ENCODE peak calls at places on chromosomes 4 and X, in eight cellular contexts. C, N, J, B, W, X, K and O are unnamed samples.

GRCh38 chrX:37701588-37701987 is 16.0 kb downstream of the XK start:
- DNase-seq in C (peak), B (no peak), N (no peak), W (no peak), X (no peak), J (no peak), K (no peak), O (no peak)

GRCh38 chr4:92163348-92163747 is 140.4 kb upstream of the GRID2 start:
- DNase-seq in J (no peak), N (no peak), X (peak), W (no peak), B (no peak), C (no peak), K (peak), O (no peak)

GRCh38 chr4:134777626-134778025 is 576.0 kb upstream of the PABPC4L start:
- DNase-seq in K (no peak), X (peak), B (no peak), W (no peak), J (no peak), N (no peak), C (no peak), O (no peak)

GRCh38 chr4:7103031-7103598 is 35.3 kb upstream of the GRPEL1 start:
- DNase-seq in N (peak), C (peak), W (peak), B (peak), X (no peak), K (peak), J (peak), O (peak)

GRCh38 chr4:76982638-76983579 is 33.4 kb downstream of the SEPTIN11 start:
- DNase-seq in C (no peak), N (no peak), X (no peak), B (no peak), K (peak), J (no peak), W (no peak), O (no peak)

GRCh38 chr4:123547167-123547817 is 150.7 kb downstream of the SPRY1 start:
- DNase-seq in C (no peak), N (peak), K (no peak), W (no peak), B (no peak), J (peak), X (no peak), O (no peak)

GRCh38 chr4:187184513-187184912 is 460.9 kb upstream of the FAT1 start:
- DNase-seq in K (no peak), X (no peak), N (no peak), B (no peak), C (no peak), J (no peak), W (no peak), O (no peak)

GRCh38 chr4:173420324-173420752 is 21.4 kb upstream of the SCRG1 start:
- DNase-seq in B (no peak), C (no peak), X (peak), W (no peak), K (peak), J (no peak), N (no peak), O (no peak)

GRCh38 chrX:25851141-25851540 is 287.0 kb upstream of the MAGEB18 start:
- DNase-seq in B (no peak), N (no peak), K (no peak), W (no peak), J (no peak), C (no peak), X (no peak), O (no peak)

GRCh38 chrX:153793291-153793690 is 884 bp downstream of the IDH3G start:
- DNase-seq in C (no peak), W (no peak), X (no peak), N (no peak), B (no peak), J (no peak), K (no peak), O (no peak)
- TF ChIP-seq POLR2A in C (no peak), W (no peak), X (no peak), N (no peak), B (no peak), J (no peak), K (no peak), O (no peak)

DNA sequence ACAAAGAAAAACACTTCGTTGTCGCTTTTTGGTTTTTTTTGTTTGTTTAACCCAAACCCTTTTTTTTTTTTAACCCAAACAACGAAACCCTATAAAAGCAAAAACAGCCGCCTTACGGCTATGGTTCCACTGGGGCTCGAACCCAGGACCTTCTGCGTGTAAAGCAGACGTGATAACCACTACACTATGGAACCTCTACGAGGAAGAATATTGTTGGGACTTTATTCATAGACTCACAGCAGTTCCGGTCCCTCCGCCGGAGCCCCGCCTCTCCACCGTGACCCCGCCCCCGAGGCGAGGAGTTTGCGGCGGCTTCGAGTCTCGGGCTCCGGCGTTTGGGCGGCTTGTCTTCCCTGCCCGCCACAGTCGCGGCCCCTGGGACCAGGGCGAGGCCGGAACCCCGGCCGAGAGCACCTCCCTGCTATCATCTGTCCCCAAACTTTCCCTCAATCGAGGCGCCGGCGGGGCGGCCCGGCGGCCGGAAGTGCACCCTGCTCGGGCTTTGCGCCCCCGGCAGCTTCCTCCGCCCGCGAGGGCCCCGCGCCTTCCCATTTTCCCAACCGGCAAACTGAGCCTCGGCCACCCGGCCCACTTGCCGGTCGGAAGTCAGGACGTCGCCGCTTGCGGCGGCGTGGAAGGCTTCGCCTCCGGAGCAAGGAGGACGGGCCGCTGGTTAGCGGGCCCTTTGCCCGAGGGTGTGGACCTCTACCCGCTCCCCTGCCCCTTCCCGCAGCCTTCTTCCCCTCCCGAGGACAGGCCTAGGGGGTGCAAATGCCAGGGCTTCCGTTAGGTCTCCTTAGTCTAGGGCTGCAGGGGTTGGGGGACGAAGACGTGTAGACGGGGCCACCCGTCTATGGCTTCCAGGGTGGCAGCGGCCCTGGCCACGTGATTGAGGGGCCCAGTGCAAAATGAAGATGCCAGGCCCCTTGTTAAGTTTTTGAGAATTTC is 3.2 kb upstream of the RS1 start:
- DNase-seq in K (peak), B (peak), J (peak), C (peak), X (peak), W (peak), N (peak), O (peak)
- TF ChIP-seq POLR2A in K (no peak), B (peak), J (peak), C (peak), X (no peak), W (peak), N (no peak), O (peak)

DNA sequence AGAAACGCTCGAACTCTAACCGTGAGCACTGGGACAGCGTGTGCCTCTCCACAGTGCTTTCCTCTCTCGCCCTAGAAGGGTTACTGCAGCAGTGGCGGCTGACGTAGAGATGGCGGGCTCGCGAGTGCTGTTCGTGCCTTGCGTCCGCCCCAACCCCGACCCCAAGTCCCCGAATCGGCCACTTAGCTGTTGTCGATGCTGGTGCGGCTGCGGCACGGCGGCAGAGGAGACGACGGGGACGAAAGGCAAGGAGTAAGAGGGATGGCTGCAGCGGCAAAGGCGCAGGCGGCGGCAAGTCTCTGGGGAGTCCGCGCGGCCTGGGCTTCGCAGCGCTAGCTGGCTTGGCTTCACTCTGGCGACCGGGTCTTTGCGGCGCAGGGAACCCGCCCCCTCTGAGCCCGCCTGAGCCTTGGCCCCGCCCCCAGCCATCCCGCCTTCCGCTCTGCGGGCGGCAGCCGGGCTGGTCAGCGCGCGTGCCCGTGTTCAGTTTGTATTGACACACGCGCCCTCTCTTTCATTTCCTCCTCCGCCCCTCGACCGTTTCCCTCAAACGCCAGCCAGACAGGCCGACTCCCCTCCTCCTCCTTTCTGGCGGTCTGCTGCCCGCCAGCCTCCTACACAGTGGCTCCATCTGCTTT is at the start of gene SPIN4:
- DNase-seq in N (peak), C (peak), B (peak), W (peak), J (peak), X (peak), K (peak), O (peak)
- TF ChIP-seq POLR2A in N (no peak), C (peak), B (peak), W (peak), J (no peak), X (peak), K (peak), O (peak)

GRCh38 chr4:87002682-87003043 is 67.9 kb downstream of the AFF1 start:
- DNase-seq in N (no peak), B (no peak), X (no peak), J (no peak), K (no peak), W (no peak), C (no peak), O (no peak)

GRCh38 chr4:87006531-87007344 is 71.9 kb downstream of the AFF1 start:
- DNase-seq in W (peak), J (peak), K (peak), C (peak), B (peak), X (peak), N (peak), O (peak)

GRCh38 chr4:87005690-87006461 is 71.1 kb downstream of the AFF1 start:
- DNase-seq in C (no peak), W (no peak), K (no peak), X (peak), J (no peak), N (no peak), B (no peak), O (no peak)

GRCh38 chr4:87005369-87005689 is 70.5 kb downstream of the AFF1 start:
- DNase-seq in N (no peak), X (no peak), W (no peak), K (no peak), C (no peak), J (no peak), B (no peak), O (no peak)

GRCh38 chr4:87003266-87003665 is 68.5 kb downstream of the AFF1 start:
- DNase-seq in W (no peak), K (no peak), C (no peak), N (no peak), B (no peak), X (no peak), J (no peak), O (no peak)
- TF ChIP-seq POLR2A in W (no peak), K (no peak), C (no peak), N (no peak), B (no peak), X (no peak), J (no peak), O (no peak)

GRCh38 chr4:94453534-94453963 is 1.8 kb downstream of the PDLIM5 start:
- DNase-seq in C (no peak), N (no peak), W (no peak), J (no peak), K (no peak), B (no peak), X (peak), O (no peak)
- TF ChIP-seq POLR2A in C (no peak), N (no peak), W (no peak), J (no peak), K (no peak), B (no peak), X (no peak), O (no peak)

GRCh38 chrX:120560842-120561633 is at the start of gene CUL4B:
- DNase-seq in J (peak), W (peak), N (peak), B (peak), C (peak), X (peak), K (peak), O (peak)
- TF ChIP-seq POLR2A in J (peak), W (peak), N (no peak), B (peak), C (peak), X (peak), K (peak), O (peak)

GRCh38 chrX:13733506-13733905 is 914 bp downstream of the TRAPPC2 start:
- DNase-seq in X (no peak), C (no peak), B (no peak), K (peak), J (no peak), N (no peak), W (no peak), O (no peak)

GRCh38 chrX:13732246-13733067 is 2.0 kb downstream of the TRAPPC2 start:
- DNase-seq in C (no peak), B (no peak), N (no peak), W (no peak), J (no peak), K (no peak), X (no peak), O (no peak)

GRCh38 chrX:13734278-13735172 is at the start of the genes OFD1 and TRAPPC2:
- DNase-seq in N (peak), K (peak), B (peak), X (peak), C (peak), J (peak), W (peak), O (peak)
- TF ChIP-seq POLR2A in N (peak), K (peak), B (peak), X (peak), C (peak), J (peak), W (peak), O (peak)

DNA sequence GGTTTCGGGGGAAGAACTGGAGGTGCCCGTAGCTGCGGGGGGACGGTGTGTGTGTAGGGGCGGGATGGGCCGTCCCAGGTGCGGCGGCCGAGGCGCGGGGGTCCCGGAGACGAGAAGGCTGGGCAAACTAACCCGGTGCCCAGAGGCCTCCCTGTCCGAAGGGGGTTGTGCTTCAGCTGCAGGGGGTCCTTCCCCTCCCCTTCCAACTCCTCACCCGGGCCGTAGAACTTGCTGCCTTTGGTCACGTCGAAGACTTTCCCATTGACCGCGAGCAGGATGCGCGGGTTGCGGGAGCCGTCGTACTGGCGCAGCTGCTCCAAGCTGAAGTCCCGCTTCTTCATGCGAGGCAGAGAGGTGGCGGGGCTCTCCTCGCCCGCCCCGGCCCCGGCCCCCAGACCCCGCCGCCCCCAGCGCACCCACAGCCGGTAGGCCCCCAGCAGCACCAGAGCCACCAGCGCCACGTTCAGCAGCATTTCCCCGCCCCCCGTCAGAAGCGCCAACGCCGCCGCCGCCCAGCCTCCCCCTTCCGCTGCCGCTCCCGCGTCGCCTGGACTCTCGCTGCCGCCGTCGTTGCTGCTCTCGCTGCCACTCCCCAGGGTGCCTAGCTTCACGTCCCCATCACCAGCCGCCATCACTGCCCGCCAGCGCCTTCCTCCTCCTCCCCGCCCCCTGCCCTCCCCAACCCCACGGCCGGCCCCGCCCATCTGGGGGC is at the start of gene PGRMC2:
- DNase-seq in K (peak), W (peak), B (no peak), N (no peak), C (peak), X (no peak), J (peak), O (no peak)
- TF ChIP-seq POLR2A in K (no peak), W (peak), B (no peak), N (no peak), C (peak), X (peak), J (no peak), O (peak)

DNA sequence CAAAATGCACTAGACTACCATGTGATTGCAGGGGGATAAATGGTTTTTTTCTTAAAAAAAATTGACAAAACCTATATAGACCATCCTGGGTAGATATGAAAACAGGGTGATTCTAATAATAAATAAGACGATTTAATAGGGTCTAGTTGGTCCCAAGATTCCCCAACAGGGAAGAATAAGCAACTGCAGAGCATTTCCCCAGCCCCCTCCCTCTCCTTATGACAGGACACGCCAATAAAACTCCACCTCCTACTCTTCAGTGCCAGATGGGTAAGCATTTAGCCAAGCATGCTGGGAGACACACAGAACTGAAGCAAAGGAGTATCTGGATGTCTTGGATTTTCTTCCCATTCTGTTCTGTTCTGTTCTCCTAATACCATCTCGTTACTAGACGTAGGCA is at the start of gene BRS3:
- DNase-seq in X (no peak), W (no peak), K (no peak), J (no peak), N (no peak), B (no peak), C (no peak), O (no peak)
- TF ChIP-seq POLR2A in X (no peak), W (no peak), K (no peak), J (no peak), N (no peak), B (no peak), C (no peak), O (no peak)

GRCh38 chrX:40155617-40156471 is 58.1 kb upstream of the BCOR start:
- DNase-seq in J (no peak), K (no peak), X (no peak), B (no peak), N (no peak), W (no peak), C (no peak), O (no peak)

GRCh38 chrX:40156472-40157227 is 58.9 kb upstream of the BCOR start:
- DNase-seq in C (no peak), W (no peak), K (no peak), X (no peak), N (no peak), B (no peak), J (no peak), O (no peak)

GRCh38 chrX:40154229-40154852 is 56.6 kb upstream of the BCOR start:
- DNase-seq in W (peak), C (no peak), J (no peak), K (no peak), X (no peak), B (no peak), N (no peak), O (peak)

GRCh38 chrX:40153335-40154221 is 55.8 kb upstream of the BCOR start:
- DNase-seq in B (no peak), X (no peak), K (no peak), N (no peak), J (no peak), C (no peak), W (peak), O (peak)

GRCh38 chrX:40154853-40155616 is 57.3 kb upstream of the BCOR start:
- DNase-seq in X (peak), B (peak), K (peak), W (peak), N (no peak), C (peak), J (no peak), O (no peak)
- TF ChIP-seq POLR2A in X (no peak), B (no peak), K (no peak), W (no peak), N (no peak), C (peak), J (no peak), O (no peak)